ENCODE peak calls at places on chromosome 16, in four cellular contexts. A is amygdala; Y is Karpas-422; J is central memory CD4-positive, alpha-beta T cell. S is an unnamed sample.

GRCh38 chr16:54152362-54153239 is 134.0 kb downstream of the IRX3 start:
- DNase-seq in J (no peak), A (no peak), Y (no peak), S (no peak)

GRCh38 chr16:83615553-83615952 is 192.2 kb upstream of the HSBP1 start:
- DNase-seq in A (no peak), Y (no peak), J (no peak), S (no peak)

GRCh38 chr16:12411521-12411920 is 392.2 kb downstream of the CPPED1 start:
- DNase-seq in A (no peak), Y (no peak), J (no peak), S (no peak)

GRCh38 chr16:23803591-23804123 is 32.1 kb upstream of the PRKCB start:
- DNase-seq in Y (peak; percentile 88), J (peak; percentile 57), A (peak; percentile 14), S (peak; percentile 75)

GRCh38 chr16:2043296-2043979 is 4.2 kb downstream of the NTHL1 start:
- DNase-seq in A (no peak), J (no peak), Y (no peak), S (no peak)

GRCh38 chr16:83835972-83836566 is 28.3 kb downstream of the HSBP1 start:
- DNase-seq in A (no peak), J (no peak), Y (no peak), S (no peak)

GRCh38 chr16:50573279-50573678 is 25.1 kb downstream of the NKD1 start:
- DNase-seq in A (no peak), Y (no peak), J (no peak), S (no peak)

GRCh38 chr16:86404678-86405077 is 105.6 kb upstream of the FOXF1 start:
- DNase-seq in A (no peak), Y (peak; percentile 6), J (no peak), S (no peak)

GRCh38 chr16:66478733-66479511 is 51.8 kb downstream of the BEAN1 start:
- DNase-seq in A (no peak), Y (peak; percentile 92), J (peak; percentile 70), S (peak; percentile 86)

GRCh38 chr16:84502581-84502980 is 1.9 kb downstream of the MEAK7 start:
- DNase-seq in A (no peak), J (no peak), Y (no peak), S (no peak)

GRCh38 chr16:84687715-84688114 is 12.1 kb upstream of the USP10 start:
- DNase-seq in A (no peak), Y (no peak), J (no peak), S (peak; percentile 58)

GRCh38 chr16:60646631-60647030 is 1389.6 kb downstream of the CDH8 start:
- DNase-seq in A (no peak), J (no peak), Y (no peak), S (no peak)

GRCh38 chr16:371729-372521 is 1.6 kb upstream of the MRPL28 start:
- DNase-seq in J (no peak), Y (no peak), A (no peak), S (no peak)

GRCh38 chr16:7167651-7168050 is 165.0 kb upstream of the RBFOX1 start:
- DNase-seq in A (no peak), J (no peak), Y (no peak), S (no peak)

GRCh38 chr16:77682586-77682985 is 39.7 kb upstream of the NUDT7 start:
- DNase-seq in A (no peak), J (no peak), Y (no peak), S (no peak)